ENCODE peak calls at places on chromosomes 11 and 22, in ten cellular contexts. X is vagina; M is right lobe of liver; V is colonic mucosa; H is neural progenitor cell; N is uterus; I is mesendoderm; J is cardiac muscle cell; A is CD8-positive, alpha-beta memory T cell; D is SJCRH30. W is an unnamed sample.

GRCh38 chr11:70811483-70811882 is 413.2 kb downstream of the CTTN start:
- DNase-seq in N (no peak), M (no peak), J (no peak), V (no peak), I (no peak), A (no peak), X (no peak), H (no peak), D (no peak), W (no peak)

GRCh38 chr22:44102121-44102520 is 78.0 kb downstream of the PARVB start:
- DNase-seq in V (no peak), A (no peak), J (no peak), N (no peak), M (peak; percentile 14), H (no peak), I (no peak), D (no peak), X (no peak), W (peak; percentile 8)

GRCh38 chr11:45713573-45713972 is 48.2 kb upstream of the CHST1 start:
- DNase-seq in A (no peak), M (no peak), H (no peak), D (no peak), V (no peak), X (no peak), J (no peak), I (no peak), N (no peak), W (no peak)

GRCh38 chr11:69217276-69218105 is 61.8 kb downstream of the SMIM38 start:
- DNase-seq in I (no peak), X (peak; percentile 94), H (no peak), D (no peak), V (peak; percentile 46), A (no peak), N (no peak), M (peak; percentile 34), J (no peak), W (no peak)

GRCh38 chr11:64203421-64204079 is 3.0 kb upstream of the FERMT3 start:
- DNase-seq in H (peak; percentile 70), I (no peak), M (no peak), D (no peak), X (no peak), J (no peak), V (no peak), N (no peak), A (no peak), W (no peak)

GRCh38 chr11:65488273-65489058 is 10.4 kb upstream of the MALAT1 start:
- DNase-seq in V (peak; percentile 72), M (peak; percentile 53), A (peak; percentile 15), X (no peak), J (peak; percentile 57), N (peak; percentile 85), H (no peak), D (peak; percentile 63), I (peak; percentile 75), W (peak; percentile 65)

GRCh38 chr11:101003468-101003867 is 126.1 kb downstream of the PGR start:
- DNase-seq in N (no peak), M (no peak), X (no peak), A (no peak), D (peak; percentile 42), J (no peak), H (no peak), I (peak; percentile 37), V (no peak), W (no peak)

GRCh38 chr11:12111482-12112149 is 1.2 kb downstream of the MICAL2 start:
- DNase-seq in N (no peak), J (no peak), X (no peak), A (no peak), I (no peak), H (peak; percentile 24), V (no peak), D (peak; percentile 26), M (no peak), W (no peak)

GRCh38 chr22:45612451-45612901 is 59.2 kb upstream of the ATXN10 start:
- DNase-seq in D (peak; percentile 82), A (no peak), V (no peak), M (no peak), I (no peak), H (no peak), J (peak; percentile 72), N (peak; percentile 32), X (no peak), W (peak; percentile 82)

GRCh38 chr22:45615364-45615763 is 56.3 kb upstream of the ATXN10 start:
- DNase-seq in N (no peak), D (no peak), J (no peak), V (no peak), I (peak; percentile 45), X (no peak), M (no peak), A (no peak), H (no peak), W (no peak)

GRCh38 chr22:45616432-45616831 is 55.2 kb upstream of the ATXN10 start:
- DNase-seq in D (no peak), H (no peak), N (no peak), V (no peak), A (no peak), I (no peak), J (no peak), M (no peak), X (no peak), W (no peak)

GRCh38 chr22:45608763-45609180 is 62.9 kb upstream of the ATXN10 start:
- DNase-seq in J (peak; percentile 25), V (no peak), N (no peak), I (no peak), D (peak; percentile 81), X (no peak), M (no peak), H (no peak), A (no peak), W (no peak)

DNA sequence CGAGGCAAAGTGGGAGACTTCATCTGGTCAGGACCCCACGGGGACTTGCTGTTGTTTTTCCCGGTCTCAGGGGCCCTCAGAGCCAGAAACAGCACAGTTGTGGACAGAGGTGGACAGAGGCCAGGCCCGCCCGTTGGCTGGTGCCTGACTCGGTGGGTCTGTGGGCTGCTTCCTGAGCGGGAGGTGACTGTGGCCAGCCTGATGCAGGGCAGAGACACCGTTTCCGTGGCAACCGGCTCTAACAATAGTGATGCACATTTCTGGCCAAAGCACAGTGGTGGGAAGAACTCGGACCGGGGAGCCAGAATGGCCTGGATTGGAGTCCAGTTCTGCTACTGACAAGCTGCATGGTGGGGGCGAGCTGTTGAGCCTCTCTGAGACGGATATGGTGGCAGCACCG is 58.7 kb upstream of the ATXN10 start:
- DNase-seq in X (no peak), N (no peak), A (no peak), I (no peak), M (no peak), V (no peak), J (peak; percentile 47), D (no peak), H (peak; percentile 48), W (peak; percentile 64)
- H3K27ac ChIP-seq in X (peak overlapping the region; percentile 76), N (no peak overlapping the region), A (no peak overlapping the region), I (no peak overlapping the region), M (no peak overlapping the region), V (no peak overlapping the region), J (no peak overlapping the region), D (peak overlapping the region; percentile 66), H (no peak overlapping the region), W (peak overlapping the region; percentile 94)

GRCh38 chr11:18321622-18321990 is 334 bp downstream of the HPS5 start:
- DNase-seq in A (no peak), M (no peak), X (no peak), N (no peak), D (no peak), V (no peak), J (no peak), H (no peak), I (no peak), W (no peak)

GRCh38 chr11:18321991-18322711 is at the start of the genes GTF2H1 and HPS5:
- DNase-seq in N (peak; percentile 97), H (peak; percentile 98), M (peak; percentile 97), V (peak; percentile 99), X (peak; percentile 98), D (peak; percentile 99), A (peak; percentile 96), I (peak; percentile 100), J (peak; percentile 99), W (peak; percentile 94)

GRCh38 chr11:18319914-18320313 is 2.0 kb downstream of the HPS5 start:
- DNase-seq in I (no peak), X (no peak), M (no peak), H (no peak), V (no peak), D (no peak), J (no peak), A (no peak), N (no peak), W (no peak)

GRCh38 chr11:18322818-18323570 is 627 bp downstream of the GTF2H1 start:
- DNase-seq in X (no peak), D (no peak), N (no peak), M (no peak), I (peak; percentile 30), A (no peak), J (no peak), V (no peak), H (peak; percentile 29), W (no peak)

DNA sequence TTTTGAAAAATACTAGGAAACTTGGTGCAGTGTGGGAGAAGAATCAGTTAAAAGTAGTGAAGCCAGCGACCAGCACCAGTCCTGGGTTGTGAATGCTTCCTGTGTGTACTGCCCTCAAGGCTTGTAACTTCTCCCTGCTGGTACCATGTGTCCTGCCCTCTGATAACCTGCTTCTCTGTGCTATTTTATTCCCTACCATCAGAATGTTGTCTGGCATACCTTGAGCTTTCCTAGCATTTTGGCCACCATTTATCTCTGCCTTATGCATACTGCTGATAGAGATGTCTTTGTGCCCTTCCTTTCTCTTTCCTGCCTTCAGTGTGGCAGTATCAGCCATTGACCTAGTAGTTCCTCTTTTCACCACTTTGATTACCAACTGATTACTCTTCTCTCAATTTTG is 2.0 kb downstream of the GTF2H1 start:
- DNase-seq in V (no peak), D (no peak), N (no peak), H (no peak), J (no peak), M (no peak), A (no peak), I (peak; percentile 23), X (no peak), W (no peak)
- H3K36me3 ChIP-seq in V (no peaks in the 10 kb centered on the region), D (peaks cover 26% of the 10 kb centered on the region), N (no peaks in the 10 kb centered on the region), H (no peaks in the 10 kb centered on the region), J (no peaks in the 10 kb centered on the region), M (no peaks in the 10 kb centered on the region), A (peaks cover 10% of the 10 kb centered on the region), I (peaks cover 2% of the 10 kb centered on the region), X (no peaks in the 10 kb centered on the region), W (peaks cover 39% of the 10 kb centered on the region)

DNA sequence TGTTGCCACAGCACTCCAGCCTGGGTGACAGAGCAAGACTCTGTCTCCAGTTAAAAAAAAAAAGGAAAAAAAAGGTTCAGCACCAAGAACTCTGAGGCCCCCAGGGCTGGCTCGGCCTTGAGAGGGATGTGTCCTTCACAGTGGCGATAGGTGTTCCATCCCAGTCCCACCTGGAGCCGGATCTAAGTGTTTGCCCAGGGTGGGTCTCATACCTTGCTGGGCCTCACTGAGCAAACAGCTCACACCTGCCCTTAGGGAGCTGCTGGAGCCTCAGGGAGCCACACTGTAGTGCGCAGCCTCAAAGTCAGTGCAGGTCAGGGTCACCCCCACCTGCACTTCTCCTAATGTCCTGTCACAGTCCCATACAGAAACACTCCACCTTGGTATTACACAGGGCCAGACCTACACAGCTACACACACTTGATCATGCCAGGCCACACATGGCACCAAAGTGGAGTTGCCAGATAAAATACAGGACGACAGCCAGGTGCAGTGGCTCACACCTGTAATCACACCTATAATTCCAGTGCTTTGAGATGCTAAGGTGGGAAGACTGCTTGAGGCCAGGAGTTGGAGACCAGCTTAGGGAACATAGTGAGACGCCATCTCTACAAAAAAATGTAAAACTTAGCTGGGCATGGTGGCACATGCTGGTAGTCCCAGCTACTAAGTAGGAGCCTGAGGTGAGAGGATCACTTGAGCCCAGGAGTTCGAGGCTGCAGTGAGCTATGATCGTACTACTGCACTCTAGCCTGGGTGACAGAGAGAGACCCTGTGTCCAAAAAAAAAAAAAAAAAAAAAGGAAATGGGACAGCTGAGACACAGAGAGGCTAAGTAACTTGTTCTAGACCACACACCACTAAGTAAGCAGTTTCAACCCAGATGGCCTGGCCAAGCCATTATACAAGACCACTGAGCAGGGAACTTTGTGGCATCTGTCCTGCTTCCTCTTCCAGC is 7.3 kb downstream of the STARD10 start:
- DNase-seq in X (no peak), D (no peak), V (peak; percentile 92), I (no peak), M (no peak), J (no peak), N (no peak), A (no peak), H (peak; percentile 0), W (no peak)
- H3K4me1 ChIP-seq in X (peaks cover 19% of the 10 kb centered on the region), D (peaks cover 2% of the 10 kb centered on the region), V (peaks cover 23% of the 10 kb centered on the region), I (peaks cover 4% of the 10 kb centered on the region), M (peaks cover 10% of the 10 kb centered on the region), J (peaks cover 34% of the 10 kb centered on the region), N (peaks cover 3% of the 10 kb centered on the region), A (peaks cover 8% of the 10 kb centered on the region), H (peaks cover 16% of the 10 kb centered on the region), W (peaks cover 11% of the 10 kb centered on the region)

DNA sequence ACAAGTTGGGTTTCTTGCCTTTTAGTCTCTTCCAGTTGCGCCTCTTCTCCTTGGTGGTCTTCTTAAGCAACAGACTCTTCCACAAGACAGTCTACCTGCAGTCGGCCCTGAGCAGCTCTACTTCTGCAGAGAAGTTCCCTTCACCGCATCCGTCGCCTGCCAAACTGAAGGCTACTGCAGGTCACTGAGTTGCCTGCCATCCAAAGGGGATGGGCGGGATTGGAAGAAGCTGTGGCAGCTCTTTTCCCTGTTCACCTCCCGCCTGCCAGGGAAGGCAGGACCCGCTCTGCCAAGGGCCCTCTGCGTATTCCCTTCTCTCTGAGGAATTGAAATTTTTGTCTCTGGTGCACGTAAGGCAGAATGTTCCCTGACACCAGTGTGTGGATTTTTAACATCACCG is 9.2 kb upstream of the STT3A start:
- DNase-seq in H (no peak), I (no peak), V (no peak), N (no peak), A (no peak), X (no peak), M (no peak), J (no peak), D (no peak), W (no peak)
- H3K27ac ChIP-seq in H (no peak overlapping the region), I (no peak overlapping the region), V (no peak overlapping the region), N (no peak overlapping the region), A (no peak overlapping the region), X (no peak overlapping the region), M (no peak overlapping the region), J (no peak overlapping the region), D (no peak overlapping the region), W (no peak overlapping the region)

W was measured in psoas muscle.